ENCODE peak calls at places on chromosomes 6 and 20, in six cellular contexts. D is neural progenitor cell, O is A549, H is hepatocyte, M is astrocyte, J is K562. I is an unnamed sample.

GRCh38 chr6:163438940-163439335 is 24.4 kb downstream of the QKI start:
- DNase-seq in M (no peak), J (peak), H (peak), D (no peak), O (no peak), I (no peak)

GRCh38 chr6:144131248-144131709 is 19.0 kb upstream of the STX11 start:
- DNase-seq in O (peak), D (no peak), J (no peak), H (no peak), M (peak), I (no peak)

GRCh38 chr6:50681213-50681824 is 32.0 kb upstream of the TFAP2D start:
- DNase-seq in O (no peak), D (no peak), J (no peak), H (no peak), M (no peak), I (no peak)

GRCh38 chr6:31878761-31879542 is at the start of gene SLC44A4:
- DNase-seq in J (peak), O (no peak), M (no peak), H (peak), D (no peak), I (no peak)

GRCh38 chr20:37651932-37652331 is 41.9 kb upstream of the CTNNBL1 start:
- DNase-seq in H (no peak), D (peak), O (peak), M (no peak), J (no peak), I (no peak)

GRCh38 chr6:111190637-111191036 is 103.3 kb downstream of the SLC16A10 start:
- DNase-seq in H (no peak), D (no peak), M (no peak), O (no peak), J (no peak), I (no peak)

GRCh38 chr6:129890164-129890563 is 29.0 kb upstream of the TMEM244 start:
- DNase-seq in D (no peak), M (peak), J (no peak), O (no peak), H (no peak), I (no peak)

GRCh38 chr6:16836186-16836981 is 75.1 kb upstream of the ATXN1 start:
- DNase-seq in J (no peak), O (no peak), M (no peak), D (peak), H (no peak), I (no peak)

GRCh38 chr6:116309657-116310056 is 29.9 kb upstream of the TSPYL1 start:
- DNase-seq in D (no peak), O (no peak), H (no peak), J (no peak), M (no peak), I (no peak)

GRCh38 chr6:97705568-97705967 is 422.6 kb upstream of the MMS22L start:
- DNase-seq in M (peak), O (no peak), D (peak), H (no peak), J (no peak), I (no peak)

GRCh38 chr6:40379811-40380210 is 207.4 kb downstream of the LRFN2 start:
- DNase-seq in D (no peak), H (no peak), O (no peak), M (no peak), J (no peak), I (no peak)

GRCh38 chr20:58150772-58151171 is 77.7 kb downstream of the ANKRD60 start:
- DNase-seq in D (peak), O (no peak), M (no peak), J (no peak), H (peak), I (no peak)

GRCh38 chr20:5557123-5557522 is 193.1 kb upstream of the SHLD1 start:
- DNase-seq in H (peak), D (peak), M (peak), O (peak), J (peak), I (peak)

GRCh38 chr6:89640804-89641203 is 2.3 kb upstream of the LYRM2 start:
- DNase-seq in J (no peak), H (no peak), M (peak), O (no peak), D (no peak), I (no peak)

GRCh38 chr6:32436995-32437836 is 2.5 kb upstream of the HLA-DRA start:
- DNase-seq in M (no peak), O (no peak), J (no peak), H (no peak), D (no peak), I (no peak)

GRCh38 chr6:75268121-75268987 is 16.2 kb downstream of the TMEM30A start:
- DNase-seq in H (no peak), J (no peak), O (no peak), D (no peak), M (peak), I (no peak)

GRCh38 chr6:24460966-24461365 is 28.4 kb downstream of the GPLD1 start:
- DNase-seq in H (no peak), J (no peak), M (no peak), D (no peak), O (no peak), I (no peak)

GRCh38 chr20:50727792-50728485 is 3.4 kb upstream of the PARD6B start:
- DNase-seq in J (no peak), D (no peak), H (no peak), O (no peak), M (no peak), I (no peak)

GRCh38 chr6:5782783-5783567 is 223.8 kb downstream of the NRN1 start:
- DNase-seq in D (no peak), O (no peak), J (no peak), M (peak), H (no peak), I (no peak)

GRCh38 chr20:44109951-44110361 is 77.0 kb downstream of the JPH2 start:
- DNase-seq in D (peak), M (peak), O (no peak), H (no peak), J (peak), I (no peak)

GRCh38 chr6:39792501-39793450 is 600 bp downstream of the DAAM2 start:
- DNase-seq in M (no peak), J (no peak), O (no peak), D (no peak), H (no peak), I (no peak)

GRCh38 chr6:36227379-36228344 is 31.1 kb downstream of the BRPF3 start:
- DNase-seq in M (no peak), O (no peak), D (no peak), H (peak), J (peak), I (peak)

GRCh38 chr20:44442298-44443070 is 33.2 kb upstream of the TTPAL start:
- DNase-seq in D (no peak), O (no peak), H (peak), M (no peak), J (no peak), I (peak)

GRCh38 chr6:129744880-129745237 is 34.9 kb upstream of the ARHGAP18 start:
- DNase-seq in H (no peak), M (no peak), J (no peak), D (no peak), O (no peak), I (no peak)

GRCh38 chr20:12949429-12949980 is 59.3 kb upstream of the SPTLC3 start:
- DNase-seq in M (peak), J (no peak), O (no peak), D (no peak), H (no peak), I (no peak)

GRCh38 chr6:44217332-44218143 is 812 bp downstream of the MYMX start:
- DNase-seq in D (peak), H (no peak), O (no peak), J (no peak), M (peak), I (no peak)

GRCh38 chr6:40347571-40348011 is 239.6 kb downstream of the LRFN2 start:
- DNase-seq in O (no peak), D (peak), H (no peak), M (no peak), J (no peak), I (no peak)

GRCh38 chr6:41546866-41547798 is 951 bp downstream of the FOXP4 start:
- DNase-seq in J (peak), O (peak), M (peak), H (peak), D (peak), I (peak)

GRCh38 chr6:41548098-41548840 is 2.1 kb downstream of the FOXP4 start:
- DNase-seq in D (no peak), J (no peak), H (peak), M (no peak), O (no peak), I (no peak)

GRCh38 chr6:41549673-41550072 is 3.5 kb downstream of the FOXP4 start:
- DNase-seq in D (no peak), O (no peak), M (no peak), J (no peak), H (no peak), I (no peak)

GRCh38 chr6:41547799-41548097 is 1.6 kb downstream of the FOXP4 start:
- DNase-seq in D (peak), O (no peak), M (no peak), H (peak), J (no peak), I (no peak)

DNA sequence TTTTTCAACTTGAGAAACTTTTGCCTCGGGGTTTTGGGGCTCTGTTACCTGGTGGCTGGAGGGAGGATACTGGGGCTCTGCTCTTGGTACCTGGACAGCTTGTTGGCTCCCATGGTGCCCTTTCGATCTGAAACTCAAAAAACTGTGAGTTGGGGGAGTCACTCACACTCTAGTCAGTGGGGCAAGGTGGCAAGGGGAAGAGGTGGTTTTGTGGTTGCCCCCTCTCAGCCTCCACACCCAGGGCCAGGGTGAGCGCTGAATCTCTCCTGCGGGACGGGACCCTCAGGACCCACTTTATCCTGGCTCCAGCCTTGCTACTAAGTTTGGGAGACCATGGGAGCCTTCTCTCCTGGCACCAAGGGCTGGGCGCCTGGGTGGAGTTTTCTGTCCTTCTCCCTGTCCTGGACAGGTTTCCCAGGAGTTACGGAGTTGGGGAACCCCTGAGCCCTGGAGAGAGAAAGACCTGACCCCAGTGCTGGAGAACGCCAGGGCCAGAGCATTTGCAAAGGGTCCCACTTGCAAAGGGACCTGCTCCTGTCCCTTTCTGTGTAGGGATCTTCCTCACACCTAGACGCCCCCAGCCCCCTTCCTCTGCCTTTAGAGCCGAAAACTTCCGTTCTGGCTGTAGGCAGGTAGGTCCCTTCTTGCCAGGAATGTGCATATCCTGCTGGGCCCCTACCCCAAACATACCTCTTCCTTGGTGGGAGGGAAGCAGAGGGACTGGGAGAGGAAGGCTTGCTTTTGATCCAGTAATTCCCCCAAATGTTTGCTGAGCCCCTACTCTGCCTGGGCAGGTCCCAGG is 2.9 kb downstream of the FOXP4 start:
- DNase-seq in D (no peak), M (no peak), J (no peak), O (no peak), H (no peak), I (no peak)
- H3K4me3 ChIP-seq in D (peak), M (no peak), J (no peak), O (no peak), H (peak), I (no peak)

GRCh38 chr20:32006841-32007786 is 3.1 kb upstream of the CCM2L start:
- DNase-seq in M (no peak), H (no peak), J (no peak), O (no peak), D (peak), I (no peak)

GRCh38 chr20:32010666-32011065 is 428 bp downstream of the CCM2L start:
- DNase-seq in D (peak), O (no peak), M (no peak), H (no peak), J (no peak), I (no peak)

GRCh38 chr20:32010096-32010495 is at the start of gene CCM2L:
- DNase-seq in H (no peak), O (no peak), J (no peak), D (no peak), M (no peak), I (no peak)

GRCh38 chr20:32007787-32008616 is 2.2 kb upstream of the CCM2L start:
- DNase-seq in O (no peak), M (no peak), D (peak), J (no peak), H (no peak), I (no peak)

DNA sequence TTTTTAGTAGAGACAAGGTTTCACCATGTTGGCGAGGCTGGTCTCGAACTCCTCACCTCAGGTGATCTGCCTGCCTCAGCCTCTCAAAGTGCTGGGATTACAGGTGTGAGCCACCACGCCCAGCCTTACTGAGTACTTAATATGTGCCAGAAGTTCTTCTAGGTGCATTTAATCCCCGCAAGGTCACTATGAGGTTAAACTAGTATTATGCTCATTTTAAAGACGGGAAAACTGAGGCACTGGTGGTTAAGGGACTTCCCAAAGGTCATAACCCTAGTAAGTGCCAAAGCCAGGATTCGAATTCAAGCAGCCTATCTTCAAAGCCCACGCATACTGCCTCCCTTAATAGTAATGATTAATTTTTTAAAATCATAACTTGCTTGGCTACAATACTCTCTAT is 674 bp upstream of the CCM2L start:
- DNase-seq in J (no peak), H (no peak), D (no peak), M (no peak), O (no peak), I (no peak)
- H3K27ac ChIP-seq in J (no peak), H (no peak), D (no peak), M (no peak), O (no peak), I (no peak)

DNA sequence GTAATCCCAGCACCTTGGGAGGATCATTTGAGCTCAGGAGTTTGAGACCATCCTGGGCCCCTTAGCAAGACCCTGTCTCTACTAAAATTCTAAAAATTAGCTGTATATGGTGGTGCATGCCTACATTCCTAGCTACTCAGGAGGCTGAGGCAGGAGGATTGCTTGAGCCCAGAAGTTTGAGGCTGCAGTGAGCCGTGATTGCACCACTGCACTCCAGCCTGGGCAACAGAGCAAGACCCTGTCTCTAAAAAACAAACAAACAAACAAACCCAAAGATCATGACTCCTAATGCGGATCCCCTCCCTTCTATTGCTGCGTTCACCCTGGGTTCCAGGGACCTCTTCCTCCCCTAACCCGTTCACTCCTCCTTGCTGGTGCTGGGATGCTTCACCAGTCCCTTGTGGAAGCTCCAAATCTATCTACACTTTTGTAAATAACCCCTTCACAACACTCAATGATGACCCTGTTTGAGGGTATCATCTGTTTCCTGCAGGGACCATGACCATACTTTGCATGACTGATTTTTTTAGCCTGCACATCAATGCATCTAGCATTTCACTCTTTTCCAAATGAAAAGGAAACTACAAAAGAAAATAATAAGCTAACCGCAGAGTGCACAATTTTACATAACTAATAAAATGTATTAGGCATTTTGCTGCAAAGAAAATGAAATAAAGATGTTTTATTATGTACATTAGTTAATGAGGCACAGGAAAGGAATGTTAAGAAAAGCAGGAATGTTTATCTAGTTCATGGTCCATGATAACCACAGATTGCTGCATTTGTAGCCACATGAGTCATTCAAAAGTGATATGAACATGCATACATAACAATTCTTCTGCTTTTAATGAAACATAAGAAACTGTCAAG is 30.5 kb upstream of the IPCEF1 start:
- DNase-seq in O (no peak), H (peak), M (peak), D (no peak), J (no peak), I (no peak)
- H3K4me2 ChIP-seq in O (peak), H (peak), M (peak), D (no peak), J (no peak), I (no peak)

GRCh38 chr6:169292340-169293124 is 38.9 kb upstream of the THBS2 start:
- DNase-seq in J (no peak), H (peak), D (no peak), M (peak), O (peak), I (no peak)
- H3K4me3 ChIP-seq in J (no peak), H (no peak), D (no peak), M (no peak), O (no peak), I (no peak)

GRCh38 chr6:2507638-2508037 is 243.1 kb downstream of the MYLK4 start:
- DNase-seq in H (no peak), O (no peak), M (no peak), D (no peak), J (no peak), I (no peak)
- H3K27ac ChIP-seq in H (no peak), O (peak), M (no peak), D (no peak), J (no peak), I (no peak)

GRCh38 chr6:106102967-106103727 is 17.0 kb downstream of the PRDM1 start:
- DNase-seq in M (no peak), H (no peak), J (no peak), O (no peak), D (no peak), I (peak)

GRCh38 chr6:106102034-106102433 is 15.9 kb downstream of the PRDM1 start:
- DNase-seq in H (no peak), O (no peak), M (no peak), J (no peak), D (no peak), I (peak)

GRCh38 chr6:106100755-106101154 is 14.6 kb downstream of the PRDM1 start:
- DNase-seq in J (no peak), M (no peak), D (no peak), O (no peak), H (no peak), I (no peak)

GRCh38 chr6:106103728-106104109 is 17.6 kb downstream of the PRDM1 start:
- DNase-seq in H (no peak), J (no peak), O (no peak), D (no peak), M (no peak), I (peak)

GRCh38 chr6:106101466-106101865 is 15.3 kb downstream of the PRDM1 start:
- DNase-seq in J (no peak), O (no peak), H (no peak), D (no peak), M (no peak), I (no peak)
- H3K4me2 ChIP-seq in J (no peak), O (no peak), H (no peak), D (no peak), M (no peak), I (peak)

DNA sequence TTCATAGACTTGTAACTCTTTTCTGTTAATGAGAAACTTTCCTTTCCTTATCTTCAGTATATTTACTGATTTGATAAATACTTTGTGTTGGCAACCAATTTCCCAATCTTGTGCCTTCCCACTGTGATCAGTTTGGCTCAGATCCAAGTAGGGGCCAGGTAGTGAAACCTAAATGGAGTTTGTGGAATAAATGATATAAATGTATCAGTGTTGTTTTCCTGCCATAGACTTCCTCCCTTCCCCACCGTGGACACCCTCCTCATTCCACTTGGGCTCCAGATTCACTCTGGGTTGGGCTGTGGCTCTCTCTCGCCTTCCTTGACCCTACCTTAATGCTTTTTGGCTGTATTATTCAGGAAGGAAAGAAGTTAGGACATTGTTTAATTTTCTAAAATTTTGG is 1.3 kb downstream of the ZKSCAN3 start:
- DNase-seq in H (peak), J (peak), D (no peak), O (no peak), M (no peak), I (no peak)
- H3K4me3 ChIP-seq in H (no peak), J (peak), D (peak), O (no peak), M (peak), I (peak)